ENCODE peak calls at places on chromosome 18, in six cellular contexts. M is MM.1S, R is lower lobe of right lung, B is NB4, W is endothelial cell, N is upper lobe of right lung. F is an unnamed sample.

GRCh38 chr18:30945769-30946168 is 96.8 kb downstream of the DSC3 start:
- DNase-seq in M (no peak), R (no peak), B (no peak), W (no peak), N (no peak), F (no peak)

GRCh38 chr18:52999633-53000032 is 659.6 kb downstream of the DCC start:
- DNase-seq in M (no peak), R (no peak), B (no peak), W (no peak), N (no peak), F (no peak)

GRCh38 chr18:74197705-74198341 is 49.5 kb downstream of the TIMM21 start:
- DNase-seq in M (no peak), R (peak), B (no peak), W (no peak), N (peak), F (no peak)

GRCh38 chr18:77106331-77106730 is 26.3 kb downstream of the MBP start:
- DNase-seq in M (no peak), R (no peak), B (peak), W (no peak), N (peak), F (no peak)

GRCh38 chr18:21181763-21182162 is 60.3 kb upstream of the GREB1L start:
- DNase-seq in M (no peak), R (no peak), B (peak), W (no peak), N (no peak), F (no peak)

GRCh38 chr18:52394602-52395001 is 54.6 kb downstream of the DCC start:
- DNase-seq in M (peak), R (no peak), B (no peak), W (no peak), N (no peak), F (no peak)

GRCh38 chr18:11320981-11321380 is 171.6 kb upstream of the PIEZO2 start:
- DNase-seq in M (peak), R (no peak), B (no peak), W (no peak), N (no peak), F (no peak)

GRCh38 chr18:61982475-61982874 is 89.7 kb upstream of the RNF152 start:
- DNase-seq in M (no peak), R (no peak), B (no peak), W (no peak), N (no peak), F (no peak)

GRCh38 chr18:57436965-57437333 is 1.8 kb downstream of the ONECUT2 start:
- DNase-seq in M (no peak), R (no peak), B (no peak), W (no peak), N (no peak), F (no peak)

GRCh38 chr18:56538756-56539155 is 99.6 kb downstream of the TXNL1 start:
- DNase-seq in M (no peak), R (no peak), B (no peak), W (no peak), N (no peak), F (no peak)

GRCh38 chr18:73261243-73261642 is 393.5 kb upstream of the NETO1 start:
- DNase-seq in M (no peak), R (no peak), B (no peak), W (no peak), N (no peak), F (no peak)

GRCh38 chr18:58578321-58578720 is 50.6 kb downstream of the ALPK2 start:
- DNase-seq in M (no peak), R (no peak), B (no peak), W (no peak), N (no peak), F (peak)

GRCh38 chr18:37282386-37283037 is 283.1 kb downstream of the CELF4 start:
- DNase-seq in M (no peak), R (no peak), B (peak), W (no peak), N (no peak), F (no peak)

GRCh38 chr18:9787716-9788115 is 79.6 kb downstream of the RAB31 start:
- DNase-seq in M (no peak), R (no peak), B (no peak), W (no peak), N (no peak), F (no peak)

GRCh38 chr18:28855524-28855923 is 678.6 kb upstream of the CDH2 start:
- DNase-seq in M (no peak), R (no peak), B (no peak), W (no peak), N (no peak), F (no peak)

GRCh38 chr18:23143871-23144270 is 8.6 kb downstream of the CABLES1 start:
- DNase-seq in M (no peak), R (peak), B (peak), W (peak), N (peak), F (no peak)

GRCh38 chr18:55324166-55324565 is 263.8 kb downstream of the TCF4 start:
- DNase-seq in M (no peak), R (no peak), B (no peak), W (no peak), N (no peak), F (no peak)

GRCh38 chr18:79371536-79372210 is 24.1 kb upstream of the NFATC1 start:
- DNase-seq in M (no peak), R (no peak), B (no peak), W (no peak), N (no peak), F (no peak)

GRCh38 chr18:9902832-9903231 is 11.0 kb upstream of the VAPA start:
- DNase-seq in M (no peak), R (no peak), B (no peak), W (no peak), N (no peak), F (peak)

GRCh38 chr18:61890344-61890743 is 2.5 kb downstream of the RNF152 start:
- DNase-seq in M (no peak), R (no peak), B (no peak), W (no peak), N (no peak), F (no peak)

GRCh38 chr18:27959101-27959500 is 217.8 kb downstream of the CDH2 start:
- DNase-seq in M (no peak), R (no peak), B (no peak), W (no peak), N (no peak), F (no peak)

GRCh38 chr18:5197032-5197434 is at the start of gene AKAIN1:
- DNase-seq in M (no peak), R (no peak), B (no peak), W (peak), N (peak), F (no peak)

GRCh38 chr18:26803643-26804042 is 61.9 kb downstream of the AQP4 start:
- DNase-seq in M (no peak), R (no peak), B (no peak), W (no peak), N (no peak), F (no peak)

GRCh38 chr18:26971327-26971918 is 105.9 kb upstream of the AQP4 start:
- DNase-seq in M (no peak), R (no peak), B (no peak), W (no peak), N (no peak), F (no peak)

GRCh38 chr18:49944681-49945080 is 131.3 kb upstream of the ACAA2 start:
- DNase-seq in M (no peak), R (no peak), B (peak), W (no peak), N (no peak), F (no peak)

GRCh38 chr18:24466766-24467165 is 6.3 kb downstream of the HRH4 start:
- DNase-seq in M (no peak), R (no peak), B (no peak), W (no peak), N (no peak), F (no peak)

GRCh38 chr18:55195863-55196262 is 236.6 kb upstream of the CCDC68 start:
- DNase-seq in M (no peak), R (no peak), B (no peak), W (no peak), N (no peak), F (no peak)

DNA sequence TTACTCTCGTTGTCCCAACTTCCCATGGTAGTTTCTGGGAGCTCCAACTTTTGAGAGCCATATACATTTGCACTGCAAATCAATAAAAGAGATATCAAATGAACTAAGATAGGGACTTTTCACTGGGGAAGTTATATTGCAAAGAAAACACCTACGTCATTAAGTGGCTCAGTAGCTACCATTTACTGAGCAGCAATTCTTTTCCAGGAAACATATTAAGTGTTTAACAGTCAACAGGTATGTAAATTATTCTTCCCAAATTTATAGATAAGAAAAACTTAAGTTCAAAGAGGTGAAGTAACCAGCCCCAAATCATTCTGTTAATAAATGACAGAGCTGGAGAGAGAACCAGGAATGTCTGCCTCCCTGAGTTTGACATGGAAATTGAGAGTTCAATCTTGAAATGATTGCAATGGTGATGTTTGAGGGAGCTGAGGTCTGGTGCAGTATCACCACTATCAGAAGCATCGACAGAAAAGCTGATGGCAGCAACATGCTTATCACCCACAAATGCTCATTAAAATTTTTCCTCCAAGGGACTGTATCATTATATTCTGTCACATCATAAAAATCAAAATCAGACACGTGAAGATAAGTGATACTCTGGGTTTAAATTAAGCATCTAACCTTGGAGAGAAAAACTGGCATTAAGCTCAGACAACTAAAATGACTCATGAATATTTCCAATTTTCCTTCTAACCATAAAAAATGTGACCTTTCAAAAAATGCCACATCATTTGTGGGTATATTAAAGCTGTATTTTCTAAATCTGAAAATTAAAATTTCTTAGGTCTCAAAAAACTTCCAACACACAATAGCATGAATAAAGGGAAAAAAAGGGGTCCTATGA is 43.4 kb downstream of the GAREM1 start:
- DNase-seq in M (no peak), R (no peak), B (no peak), W (no peak), N (no peak), F (no peak)
- TF ChIP-seq CTCF in M (no peak), R (no peak), B (no peak), W (no peak), N (no peak), F (no peak)

GRCh38 chr18:12744103-12744502 is 41.3 kb downstream of the PSMG2 start:
- DNase-seq in M (peak), R (no peak), B (peak), W (no peak), N (no peak), F (no peak)
- TF ChIP-seq CTCF in M (peak), R (peak), B (no peak), W (no peak), N (peak), F (peak)

GRCh38 chr18:60350150-60350549 is 22.4 kb downstream of the MC4R start:
- DNase-seq in M (no peak), R (no peak), B (no peak), W (no peak), N (no peak), F (no peak)
- TF ChIP-seq CTCF in M (no peak), R (no peak), B (no peak), W (no peak), N (no peak), F (no peak)

GRCh38 chr18:7758764-7759163 is 191.6 kb downstream of the PTPRM start:
- DNase-seq in M (no peak), R (no peak), B (no peak), W (no peak), N (no peak), F (no peak)

GRCh38 chr18:7757175-7757574 is 190.1 kb downstream of the PTPRM start:
- DNase-seq in M (no peak), R (no peak), B (no peak), W (no peak), N (no peak), F (no peak)

GRCh38 chr18:7754725-7755181 is 187.6 kb downstream of the PTPRM start:
- DNase-seq in M (no peak), R (no peak), B (no peak), W (no peak), N (no peak), F (no peak)

GRCh38 chr18:7754258-7754657 is 187.1 kb downstream of the PTPRM start:
- DNase-seq in M (no peak), R (no peak), B (no peak), W (no peak), N (no peak), F (no peak)

DNA sequence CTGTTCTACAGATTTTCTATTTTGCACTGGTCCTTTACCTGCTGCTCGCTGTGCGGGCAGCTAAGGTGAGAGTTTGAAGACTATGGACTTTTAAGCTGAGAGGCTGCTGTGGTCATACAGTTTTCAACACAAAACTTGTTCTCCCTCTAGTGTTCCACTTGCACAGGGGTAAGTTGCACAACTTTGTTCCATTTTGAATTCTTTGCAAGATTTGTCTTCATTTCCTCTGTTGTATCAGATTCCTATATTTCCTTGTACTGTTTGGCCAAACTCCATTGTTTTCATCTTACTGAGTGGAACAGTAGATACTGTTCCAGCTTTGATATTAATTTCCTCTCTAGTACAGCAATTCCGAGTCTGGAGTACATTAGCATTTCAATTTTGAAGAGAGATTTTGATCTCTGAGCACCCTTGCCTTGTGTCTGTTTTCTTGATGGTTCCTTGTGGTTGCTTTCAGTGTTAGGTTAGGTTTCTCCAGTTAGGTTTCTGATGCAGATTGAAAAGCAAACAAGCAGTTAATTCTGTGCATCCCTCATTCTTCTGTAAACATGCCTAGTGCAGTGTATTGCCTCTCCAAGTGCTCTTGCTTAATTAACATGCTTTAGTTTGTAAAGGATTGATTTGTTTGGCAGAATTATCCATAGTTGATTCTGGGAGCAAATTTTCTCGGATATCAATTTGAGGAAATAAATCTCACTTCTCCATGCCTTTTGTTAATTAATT is 188.8 kb downstream of the PTPRM start:
- DNase-seq in M (no peak), R (no peak), B (no peak), W (no peak), N (no peak), F (no peak)
- TF ChIP-seq CTCF in M (no peak), R (peak), B (no peak), W (no peak), N (peak), F (peak)

GRCh38 chr18:75205760-75206109 is 3.2 kb downstream of the PTGR3 start:
- DNase-seq in M (no peak), R (no peak), B (no peak), W (no peak), N (no peak), F (no peak)

GRCh38 chr18:75208055-75208835 is 694 bp downstream of the PTGR3 start:
- DNase-seq in M (peak), R (peak), B (peak), W (peak), N (peak), F (no peak)

GRCh38 chr18:75208836-75209128 is 157 bp downstream of the PTGR3 start:
- DNase-seq in M (no peak), R (no peak), B (no peak), W (no peak), N (no peak), F (no peak)

GRCh38 chr18:75206637-75207297 is 2.2 kb downstream of the PTGR3 start:
- DNase-seq in M (no peak), R (no peak), B (no peak), W (no peak), N (no peak), F (no peak)

GRCh38 chr18:75207298-75208054 is 1.5 kb downstream of the PTGR3 start:
- DNase-seq in M (no peak), R (no peak), B (peak), W (no peak), N (no peak), F (no peak)
- TF ChIP-seq CTCF in M (no peak), R (no peak), B (no peak), W (no peak), N (no peak), F (no peak)

DNA sequence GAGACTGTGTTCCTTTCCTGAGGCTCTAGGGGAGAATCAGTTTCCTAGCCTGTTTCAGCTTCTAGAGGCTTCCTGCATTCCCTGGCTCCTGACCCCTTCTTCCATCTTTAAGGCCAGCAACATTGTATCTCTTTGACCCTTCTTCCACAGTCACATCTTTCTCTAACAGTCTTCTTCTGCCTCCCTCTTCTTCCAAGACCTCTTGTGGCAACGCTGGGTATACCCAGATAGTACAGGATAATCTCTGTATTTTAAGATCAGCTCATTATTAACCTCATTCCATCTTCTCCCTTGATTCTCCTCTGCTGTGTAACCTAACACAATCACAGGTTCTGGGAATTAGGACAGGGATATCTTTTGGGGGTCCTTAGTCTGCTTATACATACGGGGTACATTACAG is 8.9 kb upstream of the MYL12A start:
- DNase-seq in M (no peak), R (no peak), B (no peak), W (no peak), N (no peak), F (no peak)
- TF ChIP-seq CTCF in M (no peak), R (no peak), B (no peak), W (no peak), N (no peak), F (no peak)

GRCh38 chr18:48605408-48605845 is 66.6 kb downstream of the CTIF start:
- DNase-seq in M (no peak), R (no peak), B (peak), W (peak), N (no peak), F (no peak)
- TF ChIP-seq CTCF in M (no peak), R (no peak), B (peak), W (peak), N (no peak), F (peak)

GRCh38 chr18:63888473-63889190 is 1.1 kb downstream of the SERPINB2 start:
- DNase-seq in M (no peak), R (no peak), B (no peak), W (no peak), N (no peak), F (no peak)

GRCh38 chr18:63890226-63890949 is 2.9 kb downstream of the SERPINB2 start:
- DNase-seq in M (no peak), R (no peak), B (no peak), W (no peak), N (no peak), F (no peak)

GRCh38 chr18:63892544-63892943 is 5.0 kb downstream of the SERPINB2 start:
- DNase-seq in M (no peak), R (no peak), B (peak), W (no peak), N (no peak), F (no peak)

GRCh38 chr18:63889641-63890040 is 2.1 kb downstream of the SERPINB2 start:
- DNase-seq in M (no peak), R (no peak), B (peak), W (no peak), N (no peak), F (no peak)

DNA sequence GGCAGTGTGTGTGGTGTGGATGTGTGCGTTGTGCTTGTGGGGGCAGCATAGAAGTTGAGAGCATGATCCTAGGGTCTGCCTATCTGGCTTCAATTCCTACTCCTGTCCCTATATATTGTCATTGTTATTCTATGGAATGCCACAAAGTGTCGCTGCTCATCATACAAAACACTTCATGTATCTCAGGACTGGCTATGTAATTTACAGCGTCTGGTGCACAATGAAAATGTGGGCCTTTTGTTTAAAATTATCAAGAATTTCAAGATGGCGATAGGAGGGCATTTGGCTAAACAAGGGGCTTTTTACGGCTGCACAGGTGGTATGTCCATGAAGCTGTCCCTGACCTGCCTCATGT is 3.4 kb downstream of the SERPINB2 start:
- DNase-seq in M (no peak), R (no peak), B (peak), W (no peak), N (no peak), F (peak)
- TF ChIP-seq CTCF in M (peak), R (no peak), B (no peak), W (no peak), N (no peak), F (peak)

GRCh38 chr18:991441-991840 is 86.8 kb downstream of the ADCYAP1 start:
- DNase-seq in M (no peak), R (no peak), B (no peak), W (no peak), N (no peak), F (no peak)

GRCh38 chr18:997499-997898 is 92.8 kb downstream of the ADCYAP1 start:
- DNase-seq in M (no peak), R (no peak), B (no peak), W (no peak), N (no peak), F (no peak)

GRCh38 chr18:995641-996040 is 91.0 kb downstream of the ADCYAP1 start:
- DNase-seq in M (no peak), R (no peak), B (no peak), W (no peak), N (no peak), F (no peak)

GRCh38 chr18:989423-989822 is 84.8 kb downstream of the ADCYAP1 start:
- DNase-seq in M (no peak), R (no peak), B (no peak), W (no peak), N (no peak), F (no peak)

DNA sequence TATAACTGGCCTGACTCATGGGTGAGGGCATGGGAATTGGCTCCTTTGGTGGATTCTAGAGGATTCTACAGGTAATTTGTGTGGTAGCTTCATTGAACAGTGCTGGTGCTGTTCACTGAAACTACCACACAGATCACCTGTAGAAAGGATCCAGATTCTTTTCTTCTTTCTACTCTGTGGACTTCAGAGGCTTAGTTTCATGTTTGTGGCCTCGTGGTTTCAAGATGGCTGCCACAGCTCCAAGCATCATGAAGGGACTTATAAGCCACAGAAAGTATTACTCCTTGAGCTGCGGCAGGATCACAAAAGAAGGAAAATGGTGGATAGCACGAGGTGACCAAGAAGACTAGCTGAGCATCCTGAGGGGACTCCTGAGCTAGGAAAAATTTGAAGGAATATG is 88.9 kb downstream of the ADCYAP1 start:
- DNase-seq in M (no peak), R (no peak), B (no peak), W (no peak), N (no peak), F (no peak)
- TF ChIP-seq CTCF in M (no peak), R (no peak), B (no peak), W (no peak), N (no peak), F (no peak)